ENCODE peak calls at places on chromosome 14, in five cellular contexts. Y is stomach; Q is hypothalamus; O is NCI-H2171 treated with DMSO at 0.1 percent for 48 hours; A is stimulated activated CD4-positive, alpha-beta T cell treated with anti-CD3 and anti-CD28 coated beads, Interleukin-2, amount 100 ng/mL, for 48 hours. K is an unnamed sample.

GRCh38 chr14:48622980-48623379 is 947.6 kb upstream of the MDGA2 start:
- DNase-seq in Y (no peak), O (no peak), Q (no peak), A (no peak), K (no peak)

GRCh38 chr14:23895480-23895879 is 58.1 kb upstream of the DHRS4 start:
- DNase-seq in O (peak; percentile 7), Q (no peak), A (no peak), Y (no peak), K (no peak)

GRCh38 chr14:61444215-61444768 is 122.9 kb downstream of the PRKCH start:
- DNase-seq in Q (no peak), A (no peak), O (no peak), Y (no peak), K (no peak)

GRCh38 chr14:89418452-89418851 is 1.4 kb upstream of the FOXN3 start:
- DNase-seq in Y (no peak), O (peak; percentile 34), A (no peak), Q (no peak), K (no peak)

GRCh38 chr14:79585845-79586244 is 625.5 kb downstream of the DIO2 start:
- DNase-seq in A (no peak), O (peak; percentile 80), Y (no peak), Q (no peak), K (no peak)

GRCh38 chr14:61145903-61146411 is 135.2 kb downstream of the TMEM30B start:
- DNase-seq in O (no peak), Y (no peak), Q (no peak), A (no peak), K (no peak)

GRCh38 chr14:92987148-92987570 is 64.2 kb downstream of the CHGA start:
- DNase-seq in Q (no peak), O (no peak), Y (no peak), A (no peak), K (no peak)

GRCh38 chr14:73248294-73248868 is 11.1 kb downstream of the PAPLN start:
- DNase-seq in Q (no peak), A (no peak), Y (no peak), O (no peak), K (no peak)

GRCh38 chr14:31745741-31746140 is 184.5 kb downstream of the NUBPL start:
- DNase-seq in A (no peak), Y (no peak), O (no peak), Q (no peak), K (no peak)

GRCh38 chr14:65190312-65190711 is 88.0 kb upstream of the MAX start:
- DNase-seq in Y (no peak), A (no peak), Q (no peak), O (no peak), K (no peak)

GRCh38 chr14:72666610-72667009 is 227.3 kb downstream of the DPF3 start:
- DNase-seq in A (no peak), Y (no peak), O (no peak), Q (no peak), K (no peak)

GRCh38 chr14:63345826-63346225 is 27.1 kb upstream of the GPHB5 start:
- DNase-seq in Y (no peak), Q (no peak), A (no peak), O (no peak), K (no peak)

GRCh38 chr14:70897475-70897874 is 9.8 kb upstream of the PCNX1 start:
- DNase-seq in Y (no peak), Q (no peak), A (no peak), O (no peak), K (no peak)

GRCh38 chr14:21072102-21072501 is 2.0 kb downstream of the ARHGEF40 start:
- DNase-seq in A (no peak), Y (no peak), O (peak; percentile 25), Q (peak; percentile 33), K (no peak)

GRCh38 chr14:69043007-69043444 is 63.9 kb upstream of the ACTN1 start:
- DNase-seq in Y (peak; percentile 51), Q (peak; percentile 25), O (no peak), A (no peak), K (no peak)

GRCh38 chr14:100610511-100611217 is 23.4 kb upstream of the BEGAIN start:
- DNase-seq in O (peak; percentile 68), Q (no peak), A (no peak), Y (no peak), K (no peak)

GRCh38 chr14:23513005-23513412 is 38.6 kb downstream of the ZFHX2 start:
- DNase-seq in Q (peak; percentile 94), Y (no peak), A (no peak), O (peak; percentile 98), K (no peak)

GRCh38 chr14:92665699-92666110 is 82.7 kb downstream of the LGMN start:
- DNase-seq in A (no peak), Q (no peak), Y (no peak), O (no peak), K (no peak)

GRCh38 chr14:53016491-53016890 is 65.6 kb upstream of the FERMT2 start:
- DNase-seq in A (no peak), O (no peak), Q (no peak), Y (no peak), K (no peak)

GRCh38 chr14:75566321-75566720 is 12.1 kb upstream of the FLVCR2 start:
- DNase-seq in O (no peak), Q (no peak), Y (no peak), A (peak; percentile 76), K (no peak)

GRCh38 chr14:63770187-63770807 is 42.4 kb upstream of the SGPP1 start:
- DNase-seq in A (peak; percentile 24), Y (peak; percentile 54), O (peak; percentile 24), Q (peak; percentile 43), K (no peak)

GRCh38 chr14:71460091-71460490 is 472.1 kb upstream of the RGS6 start:
- DNase-seq in A (no peak), O (no peak), Q (no peak), Y (no peak), K (no peak)

GRCh38 chr14:88999137-88999536 is 174.7 kb downstream of the TTC8 start:
- DNase-seq in Q (no peak), A (no peak), Y (no peak), O (no peak), K (no peak)

GRCh38 chr14:68774771-68775613 is 17.9 kb downstream of the ZFP36L1 start:
- DNase-seq in O (no peak), A (no peak), Q (no peak), Y (peak; percentile 14), K (no peak)

GRCh38 chr14:50452979-50453705 is 56.5 kb upstream of the CDKL1 start:
- DNase-seq in Y (no peak), O (peak; percentile 62), Q (peak; percentile 50), A (no peak), K (no peak)

GRCh38 chr14:101575581-101575980 is 14.3 kb downstream of the DIO3 start:
- DNase-seq in A (no peak), Q (no peak), O (no peak), Y (no peak), K (no peak)

GRCh38 chr14:103745424-103745823 is 29.8 kb downstream of the ZFYVE21 start:
- DNase-seq in A (no peak), Q (no peak), Y (no peak), O (no peak), K (no peak)

GRCh38 chr14:36324897-36325296 is 4.5 kb upstream of the MBIP start:
- DNase-seq in Y (no peak), A (no peak), Q (no peak), O (no peak), K (no peak)

GRCh38 chr14:54001189-54001878 is 44.7 kb upstream of the BMP4 start:
- DNase-seq in Q (no peak), O (no peak), Y (no peak), A (no peak), K (no peak)

GRCh38 chr14:32724864-32725550 is 213.7 kb upstream of the NPAS3 start:
- DNase-seq in Y (no peak), A (no peak), Q (peak; percentile 44), O (no peak), K (no peak)

GRCh38 chr14:68509188-68509953 is 283.5 kb downstream of the ZFP36L1 start:
- DNase-seq in A (no peak), Y (no peak), Q (no peak), O (no peak), K (no peak)

GRCh38 chr14:69880851-69881250 is 1.6 kb downstream of the SMOC1 start:
- DNase-seq in Y (no peak), O (peak; percentile 28), A (no peak), Q (no peak), K (no peak)

GRCh38 chr14:90587252-90587910 is 190.6 kb downstream of the CALM1 start:
- DNase-seq in A (no peak), O (no peak), Q (no peak), Y (no peak), K (no peak)

GRCh38 chr14:85594217-85594616 is 64.3 kb downstream of the FLRT2 start:
- DNase-seq in A (no peak), O (no peak), Q (no peak), Y (no peak), K (no peak)

GRCh38 chr14:99758121-99758871 is 34.9 kb upstream of the EML1 start:
- DNase-seq in Q (no peak), A (no peak), O (no peak), Y (no peak), K (no peak)

GRCh38 chr14:60777856-60778578 is 43.5 kb downstream of the MNAT1 start:
- DNase-seq in O (no peak), Q (peak; percentile 1), Y (no peak), A (no peak), K (no peak)

K was measured in GM12892.